ENCODE peak calls at places on chromosome 18, in five cellular contexts. One of them, this sample, is unnamed. For H3K36me3 and H3K9me3, the result is how much of the 10 kb centered on the place peaks cover.

GRCh38 chr18:58167073-58167472 is 123.0 kb downstream of the NEDD4L start:
- DNase-seq in colonic mucosa: no peak
- DNase-seq in aorta: no peak
- DNase-seq in IMR-90: no peak
- DNase-seq in neural progenitor cell: no peak
- DNase-seq in this sample: no peak

GRCh38 chr18:58091099-58091611 is 47.1 kb downstream of the NEDD4L start:
- DNase-seq in colonic mucosa: peak
- DNase-seq in aorta: no peak
- DNase-seq in IMR-90: no peak
- DNase-seq in neural progenitor cell: no peak
- DNase-seq in this sample: peak

GRCh38 chr18:34023471-34023870 is 201.2 kb downstream of the NOL4 start:
- DNase-seq in colonic mucosa: no peak
- DNase-seq in aorta: no peak
- DNase-seq in IMR-90: peak
- DNase-seq in neural progenitor cell: peak
- DNase-seq in this sample: no peak

GRCh38 chr18:424869-425138 is 75.7 kb downstream of the COLEC12 start:
- DNase-seq in colonic mucosa: no peak
- DNase-seq in aorta: no peak
- DNase-seq in IMR-90: no peak
- DNase-seq in neural progenitor cell: no peak
- DNase-seq in this sample: no peak

GRCh38 chr18:24678626-24679025 is 218.2 kb downstream of the HRH4 start:
- DNase-seq in colonic mucosa: no peak
- DNase-seq in aorta: no peak
- DNase-seq in IMR-90: peak
- DNase-seq in neural progenitor cell: no peak
- DNase-seq in this sample: no peak

GRCh38 chr18:3015203-3015590 is 2.3 kb upstream of the LPIN2 start:
- DNase-seq in colonic mucosa: no peak
- DNase-seq in aorta: no peak
- DNase-seq in IMR-90: peak
- DNase-seq in neural progenitor cell: no peak
- DNase-seq in this sample: peak

GRCh38 chr18:50994031-50994430 is 26.2 kb downstream of the ELAC1 start:
- DNase-seq in colonic mucosa: no peak
- DNase-seq in aorta: no peak
- DNase-seq in IMR-90: no peak
- DNase-seq in neural progenitor cell: no peak
- DNase-seq in this sample: no peak

GRCh38 chr18:61201516-61201915 is 131.7 kb upstream of the CDH20 start:
- DNase-seq in colonic mucosa: no peak
- DNase-seq in aorta: no peak
- DNase-seq in IMR-90: no peak
- DNase-seq in neural progenitor cell: no peak
- DNase-seq in this sample: no peak

GRCh38 chr18:446941-447560 is 53.5 kb downstream of the COLEC12 start:
- DNase-seq in colonic mucosa: no peak
- DNase-seq in aorta: no peak
- DNase-seq in IMR-90: peak
- DNase-seq in neural progenitor cell: no peak
- DNase-seq in this sample: peak

GRCh38 chr18:65214456-65214855 is 536.4 kb upstream of the CDH7 start:
- DNase-seq in colonic mucosa: no peak
- DNase-seq in aorta: no peak
- DNase-seq in IMR-90: no peak
- DNase-seq in neural progenitor cell: no peak
- DNase-seq in this sample: no peak

GRCh38 chr18:37419272-37419671 is 146.3 kb downstream of the CELF4 start:
- DNase-seq in colonic mucosa: no peak
- DNase-seq in aorta: no peak
- DNase-seq in IMR-90: peak
- DNase-seq in neural progenitor cell: no peak
- DNase-seq in this sample: no peak

GRCh38 chr18:6058941-6059340 is 163.6 kb upstream of the TMEM200C start:
- DNase-seq in colonic mucosa: no peak
- DNase-seq in aorta: no peak
- DNase-seq in IMR-90: peak
- DNase-seq in neural progenitor cell: peak
- DNase-seq in this sample: no peak

GRCh38 chr18:27120246-27120645 is 64.9 kb downstream of the CHST9 start:
- DNase-seq in colonic mucosa: no peak
- DNase-seq in aorta: no peak
- DNase-seq in IMR-90: no peak
- DNase-seq in neural progenitor cell: no peak
- DNase-seq in this sample: no peak

GRCh38 chr18:46916551-46917107 is 678 bp downstream of the PIAS2 start:
- DNase-seq in colonic mucosa: peak
- DNase-seq in aorta: peak
- DNase-seq in IMR-90: peak
- DNase-seq in neural progenitor cell: no peak
- DNase-seq in this sample: no peak

GRCh38 chr18:59839241-59839640 is 60.6 kb upstream of the PMAIP1 start:
- DNase-seq in colonic mucosa: no peak
- DNase-seq in aorta: no peak
- DNase-seq in IMR-90: no peak
- DNase-seq in neural progenitor cell: no peak
- DNase-seq in this sample: no peak

GRCh38 chr18:54551590-54551989 is 39.5 kb upstream of the DYNAP start:
- DNase-seq in colonic mucosa: no peak
- DNase-seq in aorta: no peak
- DNase-seq in IMR-90: no peak
- DNase-seq in neural progenitor cell: peak
- DNase-seq in this sample: no peak

GRCh38 chr18:22152093-22152492 is 17.3 kb upstream of the GATA6 start:
- DNase-seq in colonic mucosa: no peak
- DNase-seq in aorta: no peak
- DNase-seq in IMR-90: no peak
- DNase-seq in neural progenitor cell: no peak
- DNase-seq in this sample: no peak

GRCh38 chr18:2976218-2976617 is 36.7 kb downstream of the LPIN2 start:
- DNase-seq in colonic mucosa: no peak
- DNase-seq in aorta: no peak
- DNase-seq in IMR-90: no peak
- DNase-seq in neural progenitor cell: no peak
- DNase-seq in this sample: no peak

GRCh38 chr18:48838921-48839818 is 111.6 kb downstream of the SMAD7 start:
- DNase-seq in colonic mucosa: no peak
- DNase-seq in aorta: peak
- DNase-seq in IMR-90: peak
- DNase-seq in neural progenitor cell: no peak
- DNase-seq in this sample: peak

GRCh38 chr18:2970762-2971659 is 41.9 kb downstream of the LPIN2 start:
- DNase-seq in colonic mucosa: no peak
- DNase-seq in aorta: no peak
- DNase-seq in IMR-90: peak
- DNase-seq in neural progenitor cell: no peak
- DNase-seq in this sample: no peak

GRCh38 chr18:79685971-79686370 is 6.4 kb downstream of the CTDP1 start:
- DNase-seq in colonic mucosa: no peak
- DNase-seq in aorta: no peak
- DNase-seq in IMR-90: no peak
- DNase-seq in neural progenitor cell: no peak
- DNase-seq in this sample: no peak

GRCh38 chr18:80046961-80047541 is 12.8 kb downstream of the RBFA start:
- DNase-seq in colonic mucosa: no peak
- DNase-seq in aorta: no peak
- DNase-seq in IMR-90: no peak
- DNase-seq in neural progenitor cell: no peak
- DNase-seq in this sample: no peak

GRCh38 chr18:49843131-49843530 is 29.8 kb upstream of the ACAA2 start:
- DNase-seq in colonic mucosa: no peak
- DNase-seq in aorta: no peak
- DNase-seq in IMR-90: no peak
- DNase-seq in neural progenitor cell: no peak
- DNase-seq in this sample: no peak

GRCh38 chr18:64409511-64409910 is 260.6 kb upstream of the LINC00305 start:
- DNase-seq in colonic mucosa: no peak
- DNase-seq in aorta: no peak
- DNase-seq in IMR-90: no peak
- DNase-seq in neural progenitor cell: peak
- DNase-seq in this sample: no peak

GRCh38 chr18:24395049-24395780 is 2.4 kb downstream of the OSBPL1A start:
- DNase-seq in colonic mucosa: no peak
- DNase-seq in aorta: no peak
- DNase-seq in IMR-90: peak
- DNase-seq in neural progenitor cell: no peak
- DNase-seq in this sample: no peak

GRCh38 chr18:57434536-57435494 is at the start of gene ONECUT2:
- DNase-seq in colonic mucosa: peak
- DNase-seq in aorta: peak
- DNase-seq in IMR-90: peak
- DNase-seq in neural progenitor cell: peak
- DNase-seq in this sample: peak

GRCh38 chr18:6595666-6596065 is 133.8 kb upstream of the ARHGAP28 start:
- DNase-seq in colonic mucosa: no peak
- DNase-seq in aorta: no peak
- DNase-seq in IMR-90: no peak
- DNase-seq in neural progenitor cell: no peak
- DNase-seq in this sample: no peak

GRCh38 chr18:61362511-61362910 is 29.3 kb downstream of the CDH20 start:
- DNase-seq in colonic mucosa: no peak
- DNase-seq in aorta: no peak
- DNase-seq in IMR-90: no peak
- DNase-seq in neural progenitor cell: no peak
- DNase-seq in this sample: no peak

GRCh38 chr18:49319590-49319989 is 140.9 kb downstream of the DYM start:
- DNase-seq in colonic mucosa: no peak
- DNase-seq in aorta: no peak
- DNase-seq in IMR-90: peak
- DNase-seq in neural progenitor cell: no peak
- DNase-seq in this sample: peak

GRCh38 chr18:57258131-57258777 is 94.1 kb upstream of the ST8SIA3 start:
- DNase-seq in colonic mucosa: no peak
- DNase-seq in aorta: no peak
- DNase-seq in IMR-90: no peak
- DNase-seq in neural progenitor cell: no peak
- DNase-seq in this sample: no peak

GRCh38 chr18:48058486-48058885 is 128.0 kb upstream of the SMAD2 start:
- DNase-seq in colonic mucosa: no peak
- DNase-seq in aorta: no peak
- DNase-seq in IMR-90: no peak
- DNase-seq in neural progenitor cell: no peak
- DNase-seq in this sample: no peak

GRCh38 chr18:63321291-63321690 is 1.7 kb upstream of the BCL2 start:
- DNase-seq in colonic mucosa: no peak
- DNase-seq in aorta: no peak
- DNase-seq in IMR-90: no peak
- DNase-seq in neural progenitor cell: no peak
- DNase-seq in this sample: no peak

GRCh38 chr18:63322246-63322645 is 2.7 kb upstream of the BCL2 start:
- DNase-seq in colonic mucosa: no peak
- DNase-seq in aorta: no peak
- DNase-seq in IMR-90: no peak
- DNase-seq in neural progenitor cell: no peak
- DNase-seq in this sample: no peak

GRCh38 chr18:63325086-63325686 is 5.6 kb upstream of the BCL2 start:
- DNase-seq in colonic mucosa: no peak
- DNase-seq in aorta: no peak
- DNase-seq in IMR-90: no peak
- DNase-seq in neural progenitor cell: no peak
- DNase-seq in this sample: no peak

GRCh38 chr18:63320690-63321265 is 1.2 kb upstream of the BCL2 start:
- DNase-seq in colonic mucosa: peak
- DNase-seq in aorta: peak
- DNase-seq in IMR-90: peak
- DNase-seq in neural progenitor cell: peak
- DNase-seq in this sample: no peak

DNA sequence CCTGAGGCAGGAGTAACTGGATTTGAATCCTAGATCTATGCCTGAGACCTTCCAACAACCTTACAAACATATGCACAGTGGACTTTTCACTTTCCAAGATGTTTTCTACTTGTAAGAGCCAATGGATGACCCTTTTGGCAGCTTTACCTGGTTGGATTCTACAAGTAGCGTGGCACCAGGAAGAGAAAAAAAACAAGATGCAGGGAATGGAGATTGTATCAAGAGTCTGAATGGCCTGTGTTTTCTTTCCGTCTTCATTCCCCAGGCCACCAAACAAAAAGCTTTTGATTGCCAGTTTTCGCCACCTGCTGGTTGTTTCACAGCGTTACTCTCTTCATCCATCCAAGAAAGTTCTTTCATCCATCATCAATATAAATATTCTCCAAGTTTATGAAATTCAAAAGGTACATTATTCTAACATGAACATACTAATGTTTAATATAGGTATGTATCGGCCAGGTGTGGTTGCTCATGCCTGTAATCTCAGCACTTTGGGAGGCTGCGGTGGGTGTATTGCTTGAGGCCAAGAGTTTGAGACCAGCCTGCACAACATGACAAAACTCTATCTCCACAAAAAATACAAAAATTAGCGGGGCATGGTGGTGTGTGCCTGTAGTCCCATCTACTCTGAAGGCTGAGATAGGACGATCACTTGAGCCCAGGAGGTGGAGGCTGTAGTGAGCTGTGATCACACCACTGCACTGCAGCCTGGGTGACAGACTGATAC is 3.5 kb upstream of the BCL2 start:
- DNase-seq in colonic mucosa: peak
- DNase-seq in aorta: no peak
- DNase-seq in IMR-90: peak
- DNase-seq in neural progenitor cell: peak
- DNase-seq in this sample: peak
- H3K4me3 ChIP-seq in colonic mucosa: no peak
- H3K4me3 ChIP-seq in aorta: no peak
- H3K4me3 ChIP-seq in IMR-90: no peak
- H3K4me3 ChIP-seq in neural progenitor cell: no peak
- H3K4me3 ChIP-seq in this sample: no peak

DNA sequence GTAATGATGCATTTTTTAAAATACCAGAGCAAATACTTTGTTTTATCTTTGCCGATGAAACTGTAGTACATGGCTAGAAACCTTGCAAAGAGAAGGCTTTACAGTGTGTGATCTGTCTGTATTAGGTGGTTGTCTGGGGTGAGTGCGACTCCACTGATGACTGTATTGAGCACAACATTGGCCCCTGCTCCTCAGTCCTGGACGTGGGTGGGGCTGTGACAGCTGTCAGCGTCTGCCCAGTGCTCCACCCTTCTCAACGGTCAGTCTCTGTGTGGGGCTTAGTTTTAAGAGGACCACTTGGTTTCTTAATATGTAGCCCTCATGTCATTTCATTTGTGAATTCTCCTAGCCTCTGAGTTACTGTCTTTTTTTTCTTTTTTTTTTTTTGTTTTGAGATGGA is 17.4 kb upstream of the MOCOS start:
- DNase-seq in colonic mucosa: no peak
- DNase-seq in aorta: no peak
- DNase-seq in IMR-90: no peak
- DNase-seq in neural progenitor cell: no peak
- DNase-seq in this sample: no peak
- H3K36me3 ChIP-seq in colonic mucosa: under half
- H3K36me3 ChIP-seq in aorta: under half
- H3K36me3 ChIP-seq in IMR-90: under half
- H3K36me3 ChIP-seq in neural progenitor cell: under half
- H3K36me3 ChIP-seq in this sample: under half

GRCh38 chr18:70991577-70991976 is 702.7 kb downstream of the SOCS6 start:
- DNase-seq in colonic mucosa: no peak
- DNase-seq in aorta: no peak
- DNase-seq in IMR-90: peak
- DNase-seq in neural progenitor cell: no peak
- DNase-seq in this sample: no peak
- H3K9me3 ChIP-seq in colonic mucosa: under half
- H3K9me3 ChIP-seq in aorta: under half
- H3K9me3 ChIP-seq in IMR-90: under half
- H3K9me3 ChIP-seq in neural progenitor cell: under half
- H3K9me3 ChIP-seq in this sample: under half

GRCh38 chr18:10926565-10927194 is 222.7 kb downstream of the PIEZO2 start:
- DNase-seq in colonic mucosa: no peak
- DNase-seq in aorta: no peak
- DNase-seq in IMR-90: peak
- DNase-seq in neural progenitor cell: no peak
- DNase-seq in this sample: peak
- H3K4me3 ChIP-seq in colonic mucosa: no peak
- H3K4me3 ChIP-seq in aorta: peak
- H3K4me3 ChIP-seq in IMR-90: no peak
- H3K4me3 ChIP-seq in neural progenitor cell: no peak
- H3K4me3 ChIP-seq in this sample: peak